ENCODE peak calls at places on chromosomes 16 and 17, in five cellular contexts. R is sciatic nerve; S is immature natural killer cell; O is non-pigmented ciliary epithelial cell; L is activated CD4-positive, alpha-beta T cell treated with anti-CD3 and anti-CD28 coated beads, Interleukin-2, amount 10 ng/mL, durations not matched to agents 7 days and 5 days. Y is an unnamed sample.

GRCh38 chr17:1019451-1019850 is 22.5 kb downstream of the TIMM22 start:
- DNase-seq in R (no peak), L (no peak), S (no peak), O (no peak), Y (no peak)

GRCh38 chr17:73819440-73820395 is 175.5 kb upstream of the SDK2 start:
- DNase-seq in S (no peak), O (no peak), R (no peak), L (no peak), Y (no peak)

GRCh38 chr17:66357037-66357436 is 54.6 kb downstream of the PRKCA start:
- DNase-seq in S (no peak), R (no peak), L (no peak), O (no peak), Y (no peak)

GRCh38 chr16:67926181-67926742 is 5.4 kb downstream of the CTRL start:
- DNase-seq in O (no peak), S (no peak), L (no peak), R (no peak), Y (no peak)

GRCh38 chr16:24834459-24835335 is 11.1 kb upstream of the SLC5A11 start:
- DNase-seq in R (no peak), O (no peak), S (no peak), L (no peak), Y (no peak)

GRCh38 chr17:2592974-2593845 is at the start of gene PAFAH1B1:
- DNase-seq in L (peak; percentile 92), O (no peak), S (peak; percentile 97), R (peak; percentile 94), Y (peak; percentile 98)

GRCh38 chr17:83203472-83204221 is 124.2 kb downstream of the METRNL start:
- DNase-seq in O (no peak), L (peak; percentile 5), R (peak; percentile 65), S (no peak), Y (peak; percentile 64)

GRCh38 chr17:73719588-73720071 is 75.4 kb upstream of the SDK2 start:
- DNase-seq in R (peak; percentile 75), O (no peak), L (no peak), S (no peak), Y (peak; percentile 67)

GRCh38 chr16:57051696-57052228 is 40.6 kb upstream of the CPNE2 start:
- DNase-seq in O (no peak), L (no peak), R (no peak), S (no peak), Y (no peak)